ENCODE peak calls at places on chromosomes 12 and 14, in four cellular contexts. A is fibroblast of lung; K is dorsolateral prefrontal cortex; S is naive thymus-derived CD4-positive, alpha-beta T cell. Z is an unnamed sample.
A peak's percentile ranks its signal among the peaks of the same experiment; 100 is the strongest.

GRCh38 chr12:115072712-115073111 is 388.7 kb upstream of the TBX3 start:
- DNase-seq in S (no peak), K (no peak), A (no peak), Z (no peak)

GRCh38 chr12:115871714-115872113 is 405.8 kb downstream of the MED13L start:
- DNase-seq in S (no peak), A (peak; percentile 3), K (no peak), Z (no peak)

GRCh38 chr12:570949-571794 is 92.1 kb downstream of the NINJ2 start:
- DNase-seq in S (peak; percentile 7), K (no peak), A (peak; percentile 77), Z (no peak)

GRCh38 chr12:3288690-3289089 is 202.3 kb upstream of the PRMT8 start:
- DNase-seq in K (no peak), A (no peak), S (no peak), Z (no peak)

GRCh38 chr12:91326043-91327027 is 143.7 kb upstream of the DCN start:
- DNase-seq in A (peak; percentile 72), K (no peak), S (peak; percentile 9), Z (no peak)

GRCh38 chr12:89357297-89357730 is 5.0 kb upstream of the DUSP6 start:
- DNase-seq in A (no peak), K (no peak), S (no peak), Z (no peak)

GRCh38 chr12:2145433-2145832 is 92.6 kb downstream of the CACNA1C start:
- DNase-seq in K (no peak), A (no peak), S (no peak), Z (no peak)

GRCh38 chr12:11969437-11970154 is 101.1 kb upstream of the BCL2L14 start:
- DNase-seq in S (no peak), K (no peak), A (no peak), Z (no peak)

GRCh38 chr14:104560586-104560945 is 19.0 kb upstream of the C14orf180 start:
- DNase-seq in K (no peak), A (no peak), S (no peak), Z (no peak)

GRCh38 chr14:89600029-89600428 is 183.0 kb upstream of the FOXN3 start:
- DNase-seq in K (no peak), A (no peak), S (no peak), Z (no peak)

DNA sequence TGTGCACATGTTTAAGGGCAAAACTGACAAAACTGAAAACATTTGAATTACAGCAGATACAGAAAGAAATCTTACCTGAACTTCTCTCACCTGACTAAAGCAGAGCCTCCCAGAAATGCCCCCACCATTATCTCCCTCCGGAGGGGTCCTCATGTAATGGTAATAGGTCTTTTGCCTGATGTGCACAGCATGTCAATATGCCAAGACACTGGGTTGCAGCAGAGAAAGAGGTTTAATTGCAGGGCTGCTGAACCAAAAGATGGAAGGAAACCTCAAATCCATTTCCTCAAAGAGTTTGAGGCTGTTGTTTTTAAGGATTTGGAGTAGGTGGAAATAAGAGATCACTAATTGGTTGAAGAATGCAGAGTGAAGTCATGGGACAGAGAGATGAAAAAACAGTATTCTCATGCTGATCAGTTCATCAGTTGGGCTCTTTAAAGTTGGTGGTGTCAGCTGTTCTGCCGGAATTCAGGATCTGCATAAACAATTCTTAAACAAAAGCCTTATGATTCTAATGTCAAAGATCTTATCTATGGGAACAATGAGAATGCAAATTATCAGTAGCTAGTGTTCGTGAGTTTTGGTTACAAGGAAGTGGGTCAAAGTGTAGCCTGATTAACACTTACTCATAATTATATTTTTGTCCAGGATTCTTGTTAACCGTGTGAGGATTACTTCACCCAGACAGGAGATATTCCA is 18.2 kb downstream of the ANG start:
- DNase-seq in K (no peak), S (no peak), A (peak; percentile 4), Z (no peak)
- H3K27ac ChIP-seq in K (no peak overlapping the region), S (no peak overlapping the region), A (no peak overlapping the region), Z (no peak overlapping the region)

DNA sequence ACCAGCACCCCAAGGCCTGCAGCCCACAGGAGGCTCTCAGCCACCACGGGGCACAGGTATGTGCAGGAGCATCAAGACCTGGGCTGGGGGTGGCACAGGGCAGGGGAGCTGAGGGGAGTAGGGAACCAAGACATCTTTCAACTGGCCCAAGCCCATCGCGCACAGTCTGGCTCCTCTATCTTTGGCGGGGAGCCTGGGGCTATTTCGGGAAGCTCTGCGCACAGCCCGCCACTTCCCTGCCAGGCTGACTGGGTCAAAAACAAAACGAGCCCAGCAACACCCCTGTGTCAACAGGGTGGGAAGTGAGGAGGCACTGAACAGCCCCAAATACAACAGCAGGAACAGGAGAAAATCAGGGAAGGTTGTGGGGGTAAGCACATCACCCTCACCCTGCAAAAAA is 83.9 kb downstream of the ARL6IP4 start:
- DNase-seq in S (no peak), K (no peak), A (no peak), Z (no peak)
- H3K27ac ChIP-seq in S (no peak overlapping the region), K (peak overlapping the region; percentile 81), A (no peak overlapping the region), Z (no peak overlapping the region)

GRCh38 chr12:104304261-104305004 is 894 bp downstream of the EID3 start:
- DNase-seq in A (peak; percentile 25), S (no peak), K (no peak), Z (no peak)
- H3K27ac ChIP-seq in A (peak overlapping the region; percentile 81), S (peak overlapping the region; percentile 84), K (no peak overlapping the region), Z (peak overlapping the region; percentile 73)

GRCh38 chr12:10941369-10941768 is 2.3 kb upstream of the TAS2R14 start:
- DNase-seq in S (no peak), K (no peak), A (no peak), Z (no peak)

GRCh38 chr12:10941916-10942607 is 3.0 kb upstream of the TAS2R14 start:
- DNase-seq in K (no peak), S (no peak), A (peak; percentile 47), Z (no peak)

GRCh38 chr12:10940389-10940788 is 1.3 kb upstream of the TAS2R14 start:
- DNase-seq in A (peak; percentile 94), S (no peak), K (no peak), Z (no peak)

GRCh38 chr12:10939163-10939562 is at the start of gene TAS2R14:
- DNase-seq in K (no peak), S (no peak), A (no peak), Z (no peak)

GRCh38 chr12:10943167-10943566 is 4.1 kb upstream of the TAS2R14 start:
- DNase-seq in A (no peak), K (no peak), S (no peak), Z (no peak)
- H3K27ac ChIP-seq in A (no peak overlapping the region), K (no peak overlapping the region), S (no peak overlapping the region), Z (no peak overlapping the region)

DNA sequence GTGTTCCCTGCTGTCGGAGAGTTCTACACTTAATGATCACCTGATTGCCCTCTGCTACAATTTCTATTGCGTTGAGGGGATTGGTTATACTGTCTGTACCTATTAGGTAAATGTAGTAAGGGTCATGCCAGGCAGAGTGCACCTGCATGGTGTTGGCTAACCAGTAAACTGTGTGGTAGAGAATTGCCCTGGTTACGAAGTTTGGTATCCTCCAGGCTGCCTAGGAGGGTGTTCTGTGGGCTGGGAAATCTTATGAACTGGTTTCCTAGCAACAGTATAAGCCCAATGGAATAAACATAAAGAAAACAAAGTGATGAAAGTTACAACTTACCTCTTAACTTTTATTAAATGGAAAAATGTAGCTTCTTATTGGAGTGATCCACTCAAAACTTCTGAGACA is 1.4 kb downstream of the CCDC91 start:
- DNase-seq in K (no peak), S (peak; percentile 62), A (peak; percentile 19), Z (peak; percentile 52)
- H3K27ac ChIP-seq in K (peak overlapping the region; percentile 81), S (peak overlapping the region; percentile 98), A (peak overlapping the region; percentile 99), Z (peak overlapping the region; percentile 97)

DNA sequence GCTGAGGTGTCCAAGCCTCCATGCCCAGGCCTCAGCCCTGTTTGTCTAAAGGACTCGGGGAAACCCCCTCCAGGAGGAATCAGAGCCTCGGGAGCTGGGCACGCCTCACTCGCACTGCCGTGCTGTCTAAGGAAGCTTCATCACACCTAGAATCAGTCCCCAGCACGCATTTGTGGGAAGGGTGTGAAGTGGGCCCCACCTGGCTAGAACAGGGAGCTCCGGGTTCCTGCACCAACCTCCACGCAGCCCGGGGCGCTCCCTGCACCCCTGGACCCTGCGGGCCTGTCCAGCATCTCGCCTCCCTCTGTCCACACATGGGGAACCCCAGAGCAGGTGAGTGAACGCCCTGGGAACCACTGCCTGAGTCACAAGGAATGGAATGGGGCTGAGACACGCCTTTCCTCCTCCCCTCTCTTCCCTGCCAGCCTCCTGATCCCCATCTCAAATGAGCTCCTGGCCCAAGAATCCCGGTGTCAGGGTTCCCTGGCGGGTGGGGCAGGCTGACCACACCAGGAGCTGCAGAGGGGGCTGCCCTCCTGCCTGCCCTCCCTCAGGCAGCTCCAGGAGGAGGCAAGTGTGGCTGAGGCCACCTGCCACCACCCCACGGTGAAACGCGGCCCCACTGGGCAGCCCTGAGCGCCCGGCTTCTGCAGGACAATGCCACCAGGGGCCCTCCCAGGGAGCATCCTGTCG is 44.6 kb downstream of the GALNT9 start:
- DNase-seq in A (peak; percentile 8), K (no peak), S (no peak), Z (no peak)
- H3K27ac ChIP-seq in A (no peak overlapping the region), K (no peak overlapping the region), S (no peak overlapping the region), Z (no peak overlapping the region)

DNA sequence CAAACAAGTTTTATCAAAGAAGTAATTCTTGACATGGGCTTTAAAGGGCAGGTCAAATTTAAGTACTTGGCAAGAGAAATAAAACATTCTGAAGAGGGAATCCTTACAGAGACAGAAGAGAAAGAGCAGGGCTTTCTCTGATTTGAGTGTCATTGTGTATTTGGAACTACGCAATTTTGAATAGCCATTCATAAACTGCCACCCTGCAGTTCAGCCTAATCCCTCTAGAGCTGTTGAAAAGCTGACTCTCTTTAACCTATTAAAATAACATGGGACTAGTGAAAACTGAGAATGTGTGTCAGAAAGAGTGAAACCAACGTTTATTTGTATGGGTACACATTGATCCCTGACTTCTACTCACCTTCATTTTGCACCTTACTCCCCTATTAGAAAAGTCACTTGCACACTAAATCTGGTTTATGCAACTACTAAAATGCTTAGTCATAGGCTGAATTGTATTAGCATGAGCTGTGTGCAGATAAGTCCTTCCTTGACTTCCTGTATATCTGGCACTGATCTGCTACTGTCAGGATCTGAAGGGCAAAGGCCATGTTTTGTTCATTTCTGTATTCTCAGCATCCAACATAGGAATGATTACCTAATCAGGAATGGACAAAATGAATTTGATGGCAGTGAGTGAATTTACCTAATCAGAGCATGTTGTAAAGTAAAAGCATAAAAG is 458.9 kb downstream of the NOVA1 start:
- DNase-seq in K (no peak), A (peak; percentile 20), S (no peak), Z (no peak)
- H3K27ac ChIP-seq in K (no peak overlapping the region), A (no peak overlapping the region), S (no peak overlapping the region), Z (no peak overlapping the region)

GRCh38 chr14:67480011-67480410 is 8.5 kb downstream of the TMEM229B start:
- DNase-seq in S (no peak), A (no peak), K (no peak), Z (no peak)

GRCh38 chr14:67482765-67483164 is 5.8 kb downstream of the TMEM229B start:
- DNase-seq in K (no peak), A (no peak), S (no peak), Z (no peak)

GRCh38 chr14:67474366-67474765 is 14.2 kb downstream of the TMEM229B start:
- DNase-seq in K (no peak), S (no peak), A (no peak), Z (no peak)

GRCh38 chr14:67473290-67474082 is 15.0 kb downstream of the TMEM229B start:
- DNase-seq in S (no peak), K (no peak), A (no peak), Z (no peak)

GRCh38 chr14:67477926-67478915 is 10.3 kb downstream of the TMEM229B start:
- DNase-seq in K (no peak), A (peak; percentile 2), S (no peak), Z (no peak)
- H3K27ac ChIP-seq in K (no peak overlapping the region), A (no peak overlapping the region), S (no peak overlapping the region), Z (no peak overlapping the region)

Z was measured in CD8-positive, alpha-beta memory T cell.